ENCODE peak calls at places on chromosomes 3 and 15, in five cellular contexts. One of them, this sample, is unnamed.

GRCh38 chr3:169666501-169667379 is 3.2 kb upstream of the MECOM start:
- DNase-seq in NCI-H446: no peak
- DNase-seq in esophagus squamous epithelium: no peak
- DNase-seq in A549: no peak
- DNase-seq in GM23338: peak
- DNase-seq in this sample: no peak

GRCh38 chr15:77083381-77084160 is 12.7 kb upstream of the TSPAN3 start:
- DNase-seq in NCI-H446: peak
- DNase-seq in esophagus squamous epithelium: peak
- DNase-seq in A549: peak
- DNase-seq in GM23338: peak
- DNase-seq in this sample: peak

GRCh38 chr3:12194669-12195161 is 36.0 kb upstream of the TIMP4 start:
- DNase-seq in NCI-H446: no peak
- DNase-seq in esophagus squamous epithelium: no peak
- DNase-seq in A549: peak
- DNase-seq in GM23338: peak
- DNase-seq in this sample: peak

GRCh38 chr3:128547368-128547987 is 54.5 kb upstream of the GATA2 start:
- DNase-seq in NCI-H446: no peak
- DNase-seq in esophagus squamous epithelium: no peak
- DNase-seq in A549: no peak
- DNase-seq in GM23338: no peak
- DNase-seq in this sample: no peak

GRCh38 chr15:80031841-80032240 is 27.6 kb upstream of the ZFAND6 start:
- DNase-seq in NCI-H446: peak
- DNase-seq in esophagus squamous epithelium: no peak
- DNase-seq in A549: no peak
- DNase-seq in GM23338: no peak
- DNase-seq in this sample: no peak

GRCh38 chr3:196501316-196502064 is 2.1 kb downstream of the RNF168 start:
- DNase-seq in NCI-H446: no peak
- DNase-seq in esophagus squamous epithelium: no peak
- DNase-seq in A549: no peak
- DNase-seq in GM23338: peak
- DNase-seq in this sample: no peak

GRCh38 chr15:85296615-85297402 is 83.6 kb upstream of the AKAP13 start:
- DNase-seq in NCI-H446: peak
- DNase-seq in esophagus squamous epithelium: peak
- DNase-seq in A549: peak
- DNase-seq in GM23338: peak
- DNase-seq in this sample: peak

GRCh38 chr3:169923189-169923588 is 11.8 kb downstream of the SAMD7 start:
- DNase-seq in NCI-H446: peak
- DNase-seq in esophagus squamous epithelium: no peak
- DNase-seq in A549: no peak
- DNase-seq in GM23338: no peak
- DNase-seq in this sample: peak

GRCh38 chr15:22989576-22990477 is 9.7 kb upstream of the CYFIP1 start:
- DNase-seq in NCI-H446: no peak
- DNase-seq in esophagus squamous epithelium: no peak
- DNase-seq in A549: no peak
- DNase-seq in GM23338: no peak
- DNase-seq in this sample: no peak

GRCh38 chr3:124881976-124882697 is 5.0 kb downstream of the ITGB5 start:
- DNase-seq in NCI-H446: no peak
- DNase-seq in esophagus squamous epithelium: no peak
- DNase-seq in A549: no peak
- DNase-seq in GM23338: no peak
- DNase-seq in this sample: no peak

GRCh38 chr3:41881233-41881821 is 80.6 kb downstream of the ULK4 start:
- DNase-seq in NCI-H446: peak
- DNase-seq in esophagus squamous epithelium: no peak
- DNase-seq in A549: no peak
- DNase-seq in GM23338: peak
- DNase-seq in this sample: peak